ENCODE peak calls at places on chromosomes 7 and 10, in five cellular contexts. I is trophoblast cell, Z is neuronal stem cell, O is mesenchymal stem cell, M is H1. T is an unnamed sample.

GRCh38 chr10:43203491-43204393 is 63.1 kb downstream of the RASGEF1A start:
- DNase-seq in I (peak; percentile 42), Z (no peak), M (no peak), O (peak; percentile 22), T (peak; percentile 90)

GRCh38 chr7:5552123-5552522 is 128.5 kb upstream of the TNRC18 start:
- DNase-seq in Z (no peak), I (peak; percentile 20), M (no peak), O (no peak), T (no peak)

GRCh38 chr7:134618756-134619530 is 27.7 kb upstream of the BPGM start:
- DNase-seq in O (peak; percentile 36), Z (no peak), M (no peak), I (no peak), T (no peak)

GRCh38 chr7:87359366-87359765 is 13.9 kb downstream of the CROT start:
- DNase-seq in Z (no peak), O (no peak), M (no peak), I (peak; percentile 72), T (no peak)

GRCh38 chr10:116080553-116080952 is 192.5 kb downstream of the GFRA1 start:
- DNase-seq in I (no peak), Z (no peak), O (no peak), M (peak; percentile 41), T (peak; percentile 70)

GRCh38 chr7:85030893-85031292 is 156.0 kb downstream of the SEMA3D start:
- DNase-seq in M (no peak), I (no peak), O (peak; percentile 61), Z (no peak), T (no peak)

GRCh38 chr7:544528-545221 is 25.0 kb upstream of the PDGFA start:
- DNase-seq in O (no peak), M (no peak), Z (no peak), I (no peak), T (no peak)

GRCh38 chr7:75866497-75867389 is 12.1 kb upstream of the RHBDD2 start:
- DNase-seq in M (no peak), Z (peak; percentile 56), I (no peak), O (peak; percentile 74), T (peak; percentile 79)

GRCh38 chr10:44975487-44976331 is 2.9 kb downstream of the DEPP1 start:
- DNase-seq in M (no peak), I (no peak), O (peak; percentile 85), Z (no peak), T (peak; percentile 59)

GRCh38 chr10:7378602-7379403 is 32.0 kb downstream of the SFMBT2 start:
- DNase-seq in I (no peak), Z (no peak), O (no peak), M (no peak), T (no peak)

GRCh38 chr7:17472518-17472917 is 174.1 kb downstream of the AHR start:
- DNase-seq in Z (no peak), I (no peak), O (no peak), M (no peak), T (no peak)

GRCh38 chr7:138907438-138907837 is 73.8 kb downstream of the KIAA1549 start:
- DNase-seq in Z (no peak), I (no peak), M (no peak), O (no peak), T (no peak)

GRCh38 chr10:102306710-102307109 is 61.4 kb downstream of the GBF1 start:
- DNase-seq in M (no peak), I (no peak), O (no peak), Z (no peak), T (no peak)

DNA sequence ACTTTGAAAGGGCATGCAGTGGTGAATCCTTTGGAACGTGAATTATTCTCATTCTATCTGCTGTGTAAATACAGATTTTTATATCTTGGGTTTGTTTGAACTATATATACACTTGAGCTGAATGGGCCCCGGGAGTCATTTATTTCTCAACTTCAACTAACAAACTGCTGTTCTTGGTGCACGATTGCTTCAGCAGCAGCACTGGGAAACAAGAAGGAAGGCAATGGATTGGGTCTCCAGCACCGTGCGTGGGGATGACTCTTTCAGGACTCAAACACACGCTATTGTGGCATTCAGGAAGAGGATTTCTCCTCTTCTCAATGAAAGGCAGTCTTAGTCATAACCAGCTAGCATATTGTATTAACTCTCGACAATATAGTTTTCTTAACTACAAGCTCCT is 226.0 kb upstream of the NFE2L3 start:
- DNase-seq in M (no peak), I (no peak), Z (no peak), O (peak; percentile 81), T (no peak)
- H2BK12ac ChIP-seq in M (no peak overlapping the region), I (no peak overlapping the region), Z (no peak overlapping the region), O (no peak overlapping the region), T (no peak overlapping the region)

GRCh38 chr7:78279035-78279434 is 480.5 kb downstream of the PHTF2 start:
- DNase-seq in Z (no peak), O (peak; percentile 69), M (no peak), I (no peak), T (no peak)

GRCh38 chr7:78284945-78285344 is 486.4 kb downstream of the PHTF2 start:
- DNase-seq in M (no peak), O (no peak), Z (no peak), I (no peak), T (no peak)

GRCh38 chr7:78279457-78279856 is 480.9 kb downstream of the PHTF2 start:
- DNase-seq in M (no peak), I (no peak), Z (no peak), O (peak; percentile 3), T (no peak)

GRCh38 chr7:78280276-78280675 is 481.7 kb downstream of the PHTF2 start:
- DNase-seq in I (no peak), Z (no peak), O (no peak), M (no peak), T (no peak)
- H3K18ac ChIP-seq in I (no peak overlapping the region), Z (no peak overlapping the region), O (no peak overlapping the region), M (no peak overlapping the region), T (no peak overlapping the region)

DNA sequence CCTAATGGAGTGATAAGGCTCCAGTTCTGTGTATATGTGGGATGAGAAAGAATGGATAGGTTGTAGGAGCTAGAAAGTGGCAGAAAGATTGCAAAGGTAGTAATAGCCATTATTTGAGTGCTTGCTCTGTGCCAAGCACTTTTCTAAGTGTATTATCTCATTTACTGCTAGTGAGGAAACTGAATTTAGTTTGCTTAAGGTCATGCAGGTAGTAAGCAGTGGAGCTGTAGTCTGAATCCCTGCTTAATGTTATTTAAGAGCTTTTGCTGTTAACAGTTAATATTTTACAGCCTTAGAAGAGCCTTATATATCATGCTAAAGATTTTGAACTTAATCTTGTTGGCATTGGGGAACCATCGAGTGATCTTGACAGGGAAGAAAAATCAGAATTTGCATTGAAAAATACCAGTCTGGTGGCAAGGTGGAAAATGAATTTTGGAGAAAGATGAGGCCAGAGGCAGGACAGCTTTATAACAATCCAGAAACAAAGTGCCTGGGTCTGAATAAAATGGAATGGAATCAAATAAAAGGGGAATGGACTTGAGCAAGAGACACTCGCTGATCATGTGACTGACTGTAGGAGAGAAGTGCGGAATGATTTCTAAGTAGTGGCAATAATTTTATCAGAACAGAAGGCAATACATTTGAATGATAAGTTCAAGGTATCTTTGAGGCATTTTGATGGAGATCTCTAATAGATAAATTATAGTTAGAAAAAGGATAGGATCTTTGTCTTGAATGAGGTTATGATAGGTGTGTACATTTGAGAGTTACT is 15.2 kb downstream of the CAPZA2 start:
- DNase-seq in O (no peak), Z (no peak), I (no peak), M (no peak), T (no peak)
- H2BK12ac ChIP-seq in O (no peak overlapping the region), Z (no peak overlapping the region), I (no peak overlapping the region), M (no peak overlapping the region), T (no peak overlapping the region)

GRCh38 chr7:22669692-22670421 is 57.1 kb upstream of the IL6 start:
- DNase-seq in O (no peak), M (no peak), Z (no peak), I (no peak), T (peak; percentile 41)
- H3K18ac ChIP-seq in O (peak overlapping the region; percentile 8), M (no peak overlapping the region), Z (no peak overlapping the region), I (no peak overlapping the region), T (no peak overlapping the region)

GRCh38 chr10:93204494-93205485 is 131.1 kb downstream of the CYP26A1 start:
- DNase-seq in O (no peak), Z (no peak), I (no peak), M (no peak), T (no peak)
- H2BK12ac ChIP-seq in O (no peak overlapping the region), Z (no peak overlapping the region), I (no peak overlapping the region), M (peak overlapping the region; percentile 81), T (no peak overlapping the region)

T was measured in H9.